ENCODE peak calls at places on chromosomes 2 and 18, in nine cellular contexts. J is pancreas, V is astrocyte, L is iPS DF 6.9, C is aorta, D is Peyer's patch, B is prostate gland, W is ovary, T is transverse colon. X is an unnamed sample.

GRCh38 chr18:55013685-55014084 is 54.4 kb upstream of the CCDC68 start:
- DNase-seq in L (no peak), D (no peak), C (no peak), J (no peak), W (no peak), V (no peak), T (no peak), B (no peak), X (no peak)

GRCh38 chr2:84495539-84496146 is 20.7 kb upstream of the DNAH6 start:
- DNase-seq in C (no peak), L (peak; percentile 11), J (no peak), T (no peak), V (peak; percentile 47), D (no peak), B (peak; percentile 36), W (no peak), X (peak; percentile 24)

GRCh38 chr2:28397043-28397381 is 4.4 kb downstream of the FOSL2 start:
- DNase-seq in T (no peak), W (no peak), L (no peak), D (no peak), B (no peak), C (no peak), J (no peak), V (no peak), X (no peak)

GRCh38 chr2:45031028-45031427 is 21.8 kb upstream of the SIX2 start:
- DNase-seq in C (no peak), V (no peak), W (no peak), T (no peak), J (no peak), B (no peak), D (no peak), L (no peak), X (no peak)

GRCh38 chr18:21745234-21745633 is 4.6 kb downstream of the MIB1 start:
- DNase-seq in W (no peak), L (no peak), B (no peak), V (no peak), J (no peak), T (no peak), D (no peak), C (no peak), X (no peak)

GRCh38 chr2:191571163-191571769 is 106.7 kb upstream of the NABP1 start:
- DNase-seq in D (no peak), B (no peak), L (no peak), J (no peak), T (no peak), C (no peak), W (no peak), V (peak; percentile 64), X (no peak)

GRCh38 chr2:80303825-80304521 is 579 bp downstream of the LRRTM1 start:
- DNase-seq in L (no peak), B (no peak), C (no peak), W (no peak), J (no peak), V (no peak), T (no peak), D (no peak), X (peak; percentile 8)

GRCh38 chr2:210474776-210475175 is 1.8 kb downstream of the LANCL1 start:
- DNase-seq in J (no peak), C (no peak), D (no peak), V (no peak), T (no peak), B (no peak), L (no peak), W (no peak), X (no peak)

GRCh38 chr2:64065516-64065915 is 46.3 kb upstream of the VPS54 start:
- DNase-seq in T (no peak), B (no peak), C (no peak), V (no peak), L (no peak), W (no peak), D (no peak), J (no peak), X (no peak)

GRCh38 chr2:172535119-172535518 is 20.8 kb upstream of the PDK1 start:
- DNase-seq in C (no peak), V (no peak), D (no peak), B (no peak), L (no peak), T (no peak), W (no peak), J (no peak), X (no peak)

GRCh38 chr2:176709541-176709951 is 440.3 kb downstream of the MTX2 start:
- DNase-seq in B (no peak), T (no peak), J (no peak), L (no peak), C (peak; percentile 64), V (no peak), W (peak; percentile 39), D (no peak), X (peak; percentile 45)

GRCh38 chr2:85925216-85925671 is 36.5 kb upstream of the ST3GAL5 start:
- DNase-seq in J (no peak), B (no peak), D (no peak), V (no peak), C (no peak), W (no peak), T (no peak), L (no peak), X (no peak)

GRCh38 chr2:179268277-179268935 is 3.8 kb upstream of the SESTD1 start:
- DNase-seq in L (no peak), D (no peak), J (no peak), T (no peak), V (peak; percentile 6), C (no peak), W (no peak), B (no peak), X (no peak)

GRCh38 chr2:128441341-128442052 is 122.8 kb upstream of the HS6ST1 start:
- DNase-seq in J (peak; percentile 14), C (peak; percentile 71), L (no peak), B (no peak), V (no peak), T (no peak), D (no peak), W (no peak), X (no peak)
- H3K4me1 ChIP-seq in J (peaks cover 4% of the 10 kb centered on the region), C (no peaks in the 10 kb centered on the region), L (no peaks in the 10 kb centered on the region), B (no peaks in the 10 kb centered on the region), V (no peaks in the 10 kb centered on the region), T (peaks cover 10% of the 10 kb centered on the region), D (no peaks in the 10 kb centered on the region), W (peaks cover 12% of the 10 kb centered on the region), X (peaks cover 8% of the 10 kb centered on the region)

GRCh38 chr2:46537624-46538023 is 58.3 kb downstream of the TMEM247 start:
- DNase-seq in T (no peak), J (no peak), V (no peak), B (no peak), L (no peak), C (no peak), W (no peak), D (no peak), X (no peak)

GRCh38 chr2:46534589-46534988 is 55.2 kb downstream of the TMEM247 start:
- DNase-seq in B (no peak), T (no peak), V (no peak), C (no peak), W (no peak), J (no peak), D (no peak), L (no peak), X (no peak)

GRCh38 chr2:46538393-46538792 is 59.0 kb downstream of the TMEM247 start:
- DNase-seq in C (no peak), W (no peak), V (no peak), D (no peak), B (no peak), T (no peak), L (no peak), J (no peak), X (no peak)

GRCh38 chr2:46537046-46537445 is 57.7 kb downstream of the TMEM247 start:
- DNase-seq in T (no peak), J (no peak), D (no peak), B (no peak), W (no peak), L (no peak), V (no peak), C (no peak), X (no peak)

DNA sequence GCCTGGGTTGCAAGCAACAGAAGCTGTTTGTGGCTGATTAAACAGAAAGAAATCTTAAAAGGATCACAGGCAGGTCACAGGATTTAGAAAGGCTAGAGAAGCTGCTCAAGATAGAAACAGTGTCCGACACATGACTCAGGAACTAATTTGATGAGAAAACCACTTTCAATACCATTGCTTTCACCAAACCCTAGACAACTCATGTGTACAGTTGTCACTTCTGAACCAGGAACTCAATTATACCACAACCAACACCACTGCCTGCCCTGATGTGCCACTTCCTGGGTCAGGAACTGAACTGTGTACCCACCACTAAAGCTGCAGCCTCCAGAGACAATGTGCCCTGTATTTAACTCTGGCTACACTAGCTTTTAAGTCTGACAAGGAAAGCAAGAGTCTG is 56.0 kb downstream of the TMEM247 start:
- DNase-seq in D (peak; percentile 69), B (no peak), C (no peak), V (no peak), W (no peak), J (no peak), T (no peak), L (no peak), X (no peak)
- H3K27ac ChIP-seq in D (peak overlapping the region; percentile 51), B (no peak overlapping the region), C (no peak overlapping the region), V (no peak overlapping the region), W (no peak overlapping the region), J (no peak overlapping the region), T (peak overlapping the region; percentile 5), L (no peak overlapping the region), X (no peak overlapping the region)

GRCh38 chr2:197196737-197197136 is 113.8 kb downstream of the ANKRD44 start:
- DNase-seq in D (no peak), T (no peak), J (no peak), W (no peak), C (no peak), B (no peak), V (no peak), L (no peak), X (no peak)
- H3K4me1 ChIP-seq in D (no peaks in the 10 kb centered on the region), T (peaks cover 13% of the 10 kb centered on the region), J (no peaks in the 10 kb centered on the region), W (no peaks in the 10 kb centered on the region), C (peaks cover 4% of the 10 kb centered on the region), B (no peaks in the 10 kb centered on the region), V (no peaks in the 10 kb centered on the region), L (no peaks in the 10 kb centered on the region), X (peaks cover 3% of the 10 kb centered on the region)

DNA sequence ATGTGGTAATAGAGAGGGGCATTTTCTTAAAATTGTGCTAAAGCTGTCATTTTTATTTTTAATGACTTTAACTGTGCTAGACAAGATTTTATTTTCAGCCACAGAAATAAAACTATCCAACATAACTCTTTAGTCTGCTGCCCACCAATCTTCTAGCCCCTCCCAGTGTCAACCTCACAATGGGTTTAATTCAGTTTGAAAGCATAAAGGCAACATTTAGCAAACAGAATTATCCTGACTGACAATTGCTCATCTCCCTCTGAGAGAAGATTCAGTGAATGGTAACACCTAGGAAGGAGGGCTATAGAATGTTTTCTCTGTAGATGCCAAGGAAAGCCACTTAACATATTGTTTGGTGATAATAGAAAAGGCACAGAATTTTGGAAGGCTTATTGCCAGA is 5.2 kb downstream of the ERMN start:
- DNase-seq in C (no peak), B (no peak), W (no peak), V (no peak), L (no peak), D (no peak), T (no peak), J (no peak), X (no peak)
- H3K27ac ChIP-seq in C (no peak overlapping the region), B (no peak overlapping the region), W (no peak overlapping the region), V (no peak overlapping the region), L (no peak overlapping the region), D (no peak overlapping the region), T (no peak overlapping the region), J (no peak overlapping the region), X (no peak overlapping the region)

GRCh38 chr2:74459377-74460118 is 1.3 kb downstream of the WBP1 start:
- DNase-seq in L (no peak), T (no peak), J (no peak), W (no peak), C (peak; percentile 56), D (no peak), V (no peak), B (no peak), X (no peak)
- H3K4me1 ChIP-seq in L (peaks cover 2% of the 10 kb centered on the region), T (peaks cover 30% of the 10 kb centered on the region), J (peaks cover 22% of the 10 kb centered on the region), W (peaks cover 15% of the 10 kb centered on the region), C (peaks cover 2% of the 10 kb centered on the region), D (peaks cover 6% of the 10 kb centered on the region), V (peaks cover 22% of the 10 kb centered on the region), B (peaks cover 8% of the 10 kb centered on the region), X (peaks cover 38% of the 10 kb centered on the region)

X was measured in thyroid gland.